ENCODE peak calls at places on chromosomes 2 and 18, in seven cellular contexts. F is adrenal gland, Z is thyroid gland, T is right lobe of liver, L is mucosa of descending colon, E is psoas muscle, P is HepG2. X is an unnamed sample. For H3K4me1, the result is how much of the 10 kb centered on the place peaks cover.

GRCh38 chr18:36593001-36593400 is 235.8 kb downstream of the TPGS2 start:
- DNase-seq in E (no peak), Z (no peak), T (no peak), F (no peak), L (no peak), P (no peak), X (no peak)

GRCh38 chr2:32553829-32554432 is 73.9 kb upstream of the TTC27 start:
- DNase-seq in E (no peak), L (peak), F (no peak), P (peak), Z (no peak), T (no peak), X (no peak)

GRCh38 chr2:159285929-159286708 is at the start of gene WDSUB1:
- DNase-seq in Z (peak), F (peak), L (peak), P (peak), E (peak), T (peak), X (peak)

GRCh38 chr18:60198063-60198462 is 174.5 kb downstream of the MC4R start:
- DNase-seq in L (peak), E (no peak), F (no peak), Z (no peak), T (no peak), P (no peak), X (no peak)

GRCh38 chr2:237727363-237727762 is 71.2 kb upstream of the RBM44 start:
- DNase-seq in L (peak), F (peak), E (no peak), T (peak), Z (no peak), P (no peak), X (no peak)

GRCh38 chr2:25362564-25363145 is 20.9 kb upstream of the DNMT3A start:
- DNase-seq in E (peak), T (no peak), Z (peak), P (no peak), L (peak), F (peak), X (peak)

GRCh38 chr18:63564021-63564420 is 21.9 kb downstream of the SERPINB12 start:
- DNase-seq in F (no peak), L (no peak), T (no peak), E (no peak), Z (no peak), P (no peak), X (no peak)

GRCh38 chr2:134375935-134376334 is 122.1 kb downstream of the MGAT5 start:
- DNase-seq in Z (no peak), F (peak), E (no peak), L (peak), T (peak), P (peak), X (no peak)

GRCh38 chr18:31045599-31045998 is 3.1 kb upstream of the DSC3 start:
- DNase-seq in E (no peak), L (no peak), T (no peak), F (no peak), P (peak), Z (no peak), X (no peak)

GRCh38 chr18:49495074-49495473 is 8.0 kb upstream of the C18orf32 start:
- DNase-seq in T (no peak), E (no peak), F (no peak), L (no peak), P (no peak), Z (no peak), X (no peak)

GRCh38 chr2:67671464-67672450 is 274.6 kb downstream of the ETAA1 start:
- DNase-seq in Z (no peak), L (no peak), T (no peak), E (no peak), F (no peak), P (no peak), X (no peak)

GRCh38 chr2:24435391-24436316 is 55.4 kb upstream of the NCOA1 start:
- DNase-seq in P (no peak), F (peak), Z (peak), L (peak), E (peak), T (no peak), X (no peak)

GRCh38 chr2:70340921-70341765 is 39.3 kb upstream of the FAM136A start:
- DNase-seq in P (peak), L (peak), F (peak), Z (peak), T (no peak), E (no peak), X (no peak)

GRCh38 chr2:46451131-46451711 is 28.1 kb upstream of the TMEM247 start:
- DNase-seq in T (peak), Z (no peak), E (peak), P (no peak), L (no peak), F (no peak), X (no peak)

GRCh38 chr2:74092236-74092635 is 55.5 kb downstream of the BOLA3 start:
- DNase-seq in E (no peak), T (no peak), Z (no peak), F (no peak), L (no peak), P (no peak), X (no peak)

GRCh38 chr2:48569433-48569832 is 39.5 kb downstream of the STON1 start:
- DNase-seq in Z (no peak), L (no peak), F (no peak), P (no peak), E (no peak), T (no peak), X (no peak)

GRCh38 chr18:23400918-23401317 is 52.2 kb upstream of the RIOK3 start:
- DNase-seq in T (no peak), E (no peak), Z (no peak), F (no peak), P (no peak), L (no peak), X (no peak)

DNA sequence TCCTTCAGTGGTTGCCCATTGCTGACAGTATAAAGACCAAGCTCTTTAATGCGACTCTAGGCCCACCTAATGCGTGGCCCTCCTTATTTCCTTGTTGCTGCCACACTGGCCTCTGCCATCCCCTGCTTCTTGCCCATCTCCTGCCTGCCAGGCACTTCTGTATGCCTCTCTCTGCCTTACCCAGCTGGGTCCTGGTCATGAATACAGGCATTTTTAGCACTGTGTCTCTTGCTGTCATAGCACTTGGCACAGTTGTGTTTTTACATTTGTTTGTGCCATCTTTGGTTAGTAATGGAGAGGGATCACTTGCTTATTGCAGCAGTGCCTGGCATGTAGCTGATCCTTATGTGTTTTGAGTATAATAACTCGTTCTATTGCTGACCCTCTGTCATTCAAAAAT is 38.7 kb downstream of the MAP4K4 start:
- DNase-seq in F (no peak), P (no peak), L (no peak), T (no peak), Z (no peak), E (no peak), X (no peak)
- H3K4me1 ChIP-seq in F (under half), P (half or more), L (under half), T (half or more), Z (under half), E (half or more), X (half or more)

GRCh38 chr2:85705680-85706039 is 11.5 kb downstream of the GNLY start:
- DNase-seq in L (no peak), E (peak), P (peak), T (peak), F (peak), Z (peak), X (no peak)
- H3K4me1 ChIP-seq in L (under half), E (half or more), P (under half), T (half or more), F (under half), Z (half or more), X (half or more)

GRCh38 chr18:8812631-8813030 is 107.3 kb downstream of the MTCL1 start:
- DNase-seq in Z (no peak), P (no peak), F (no peak), T (no peak), E (no peak), L (no peak), X (no peak)
- H3K4me1 ChIP-seq in Z (under half), P (under half), F (under half), T (under half), E (under half), L (under half), X (under half)

GRCh38 chr2:8627692-8628085 is 54.2 kb upstream of the ID2 start:
- DNase-seq in E (no peak), Z (no peak), T (peak), L (peak), P (peak), F (no peak), X (no peak)

GRCh38 chr2:8629402-8629801 is 52.5 kb upstream of the ID2 start:
- DNase-seq in E (no peak), F (no peak), T (no peak), Z (no peak), P (no peak), L (no peak), X (peak)

GRCh38 chr2:8628179-8628869 is 53.5 kb upstream of the ID2 start:
- DNase-seq in F (no peak), L (peak), T (no peak), P (no peak), E (no peak), Z (peak), X (peak)

GRCh38 chr2:8627019-8627691 is 54.7 kb upstream of the ID2 start:
- DNase-seq in L (peak), E (no peak), Z (no peak), F (no peak), P (peak), T (peak), X (no peak)

DNA sequence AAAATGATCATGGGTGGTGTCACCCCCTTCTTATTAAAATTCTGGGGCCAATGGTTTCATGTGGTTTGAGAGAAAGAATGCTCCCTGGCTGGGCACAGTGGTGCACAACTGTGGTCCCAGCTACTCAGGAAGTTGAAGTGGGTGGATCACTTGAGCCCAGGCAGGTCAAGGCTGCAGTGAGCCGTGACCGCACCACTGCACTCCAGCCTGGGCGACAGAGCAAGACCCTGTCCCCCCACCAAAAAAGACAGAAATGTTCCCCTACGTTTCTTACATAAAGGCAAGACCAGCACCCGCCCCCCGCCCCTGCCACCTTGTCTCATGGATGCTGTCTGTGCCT is 53.0 kb upstream of the ID2 start:
- DNase-seq in T (no peak), F (no peak), Z (peak), E (no peak), P (no peak), L (no peak), X (no peak)
- H3K4me1 ChIP-seq in T (under half), F (under half), Z (under half), E (under half), P (half or more), L (under half), X (under half)

X was measured in spleen.